ENCODE peak calls at places on chromosome 20, in nine cellular contexts. X, Z, B, I, D, L, W, M and Q are unnamed samples.

GRCh38 chr20:20407891-20408805 is 40.2 kb downstream of the INSM1 start:
- DNase-seq in B (no peak), X (no peak), M (peak; percentile 19), I (no peak), D (no peak), L (no peak), W (no peak), Z (no peak), Q (no peak)

GRCh38 chr20:49279677-49280462 is 2.0 kb upstream of the ZNFX1 start:
- DNase-seq in I (no peak), Z (no peak), L (no peak), X (no peak), B (no peak), D (no peak), M (no peak), W (no peak), Q (no peak)

GRCh38 chr20:16158090-16158975 is 414.9 kb downstream of the KIF16B start:
- DNase-seq in B (no peak), Z (no peak), W (no peak), L (no peak), X (no peak), M (no peak), D (no peak), I (no peak), Q (peak; percentile 6)

GRCh38 chr20:58973179-58973578 is 7.9 kb upstream of the NELFCD start:
- DNase-seq in X (no peak), D (no peak), L (no peak), M (no peak), I (no peak), W (no peak), Z (no peak), B (no peak), Q (no peak)

GRCh38 chr20:55160996-55161395 is 685.6 kb downstream of the DOK5 start:
- DNase-seq in M (no peak), B (no peak), I (no peak), Z (no peak), W (no peak), D (no peak), L (no peak), X (no peak), Q (no peak)

GRCh38 chr20:13302647-13303425 is 81.8 kb downstream of the ISM1 start:
- DNase-seq in Z (no peak), X (peak; percentile 61), D (no peak), W (no peak), I (peak; percentile 69), B (peak; percentile 14), L (peak; percentile 36), M (peak; percentile 55), Q (peak; percentile 44)

GRCh38 chr20:36792422-36792821 is 18.9 kb upstream of the DSN1 start:
- DNase-seq in W (peak; percentile 53), B (peak; percentile 64), M (peak; percentile 54), Z (peak; percentile 53), X (peak; percentile 68), D (peak; percentile 42), L (no peak), I (peak; percentile 26), Q (no peak)

GRCh38 chr20:37395921-37396519 is 50.1 kb downstream of the SRC start:
- DNase-seq in M (no peak), L (no peak), D (no peak), X (no peak), B (no peak), I (no peak), W (no peak), Z (no peak), Q (no peak)

GRCh38 chr20:48800227-48800626 is 27.6 kb downstream of the PREX1 start:
- DNase-seq in M (no peak), B (no peak), X (no peak), I (no peak), L (no peak), W (no peak), D (no peak), Z (no peak), Q (no peak)

GRCh38 chr20:4299773-4300172 is 284.4 kb upstream of the RNF24 start:
- DNase-seq in X (no peak), Z (no peak), M (no peak), W (no peak), I (no peak), L (no peak), D (no peak), B (peak; percentile 12), Q (no peak)

GRCh38 chr20:7196481-7196880 is 429.0 kb downstream of the BMP2 start:
- DNase-seq in I (no peak), Z (no peak), B (peak; percentile 72), W (no peak), X (no peak), L (no peak), D (no peak), M (no peak), Q (no peak)

GRCh38 chr20:4811661-4812181 is 90.0 kb downstream of the PRND start:
- DNase-seq in B (no peak), W (no peak), Z (peak; percentile 67), I (peak; percentile 74), X (no peak), D (no peak), L (peak; percentile 76), M (no peak), Q (no peak)

GRCh38 chr20:46558511-46558959 is 8.1 kb upstream of the OCSTAMP start:
- DNase-seq in X (no peak), D (peak; percentile 85), L (no peak), B (peak; percentile 84), I (peak; percentile 73), W (no peak), M (peak; percentile 59), Z (peak; percentile 62), Q (no peak)

GRCh38 chr20:47124235-47124717 is 229.6 kb downstream of the EYA2 start:
- DNase-seq in I (no peak), Z (no peak), L (no peak), X (no peak), B (no peak), W (no peak), D (no peak), M (no peak), Q (no peak)

GRCh38 chr20:12058201-12058600 is 140.5 kb downstream of the BTBD3 start:
- DNase-seq in L (no peak), M (no peak), B (no peak), I (no peak), W (no peak), D (no peak), Z (no peak), X (no peak), Q (no peak)

GRCh38 chr20:22495172-22495571 is 89.2 kb downstream of the FOXA2 start:
- DNase-seq in M (no peak), X (no peak), B (no peak), Z (no peak), W (no peak), I (no peak), D (no peak), L (no peak), Q (no peak)

GRCh38 chr20:3612795-3613560 is 50.2 kb downstream of the GFRA4 start:
- DNase-seq in W (no peak), L (no peak), X (no peak), M (no peak), I (no peak), Z (no peak), B (peak; percentile 32), D (no peak), Q (no peak)

GRCh38 chr20:33671573-33672288 is 2.5 kb downstream of the NECAB3 start:
- DNase-seq in X (no peak), I (no peak), Z (no peak), D (no peak), B (no peak), L (no peak), M (no peak), W (peak; percentile 41), Q (no peak)

GRCh38 chr20:2751868-2752630 is 48.4 kb downstream of the CPXM1 start:
- DNase-seq in D (no peak), I (peak; percentile 60), M (no peak), Z (peak; percentile 43), L (peak; percentile 46), X (peak; percentile 74), W (peak; percentile 62), B (no peak), Q (peak; percentile 70)

GRCh38 chr20:52105573-52106422 is 85.8 kb downstream of the ZFP64 start:
- DNase-seq in D (no peak), M (peak; percentile 35), Z (no peak), L (no peak), B (no peak), I (peak; percentile 60), W (no peak), X (no peak), Q (peak; percentile 39)
- TF ChIP-seq CTCF in D (peak; percentile 43), M (peak; percentile 70), Z (no peak), L (no peak), B (peak; percentile 29), I (peak; percentile 41), W (no peak), X (peak; percentile 46), Q (no peak)

GRCh38 chr20:62583424-62583920 is 58.8 kb upstream of the SLCO4A1 start:
- DNase-seq in W (no peak), M (no peak), D (no peak), Z (no peak), I (no peak), X (no peak), B (peak; percentile 7), L (no peak), Q (no peak)
- TF ChIP-seq CTCF in W (no peak), M (no peak), D (no peak), Z (no peak), I (no peak), X (no peak), B (no peak), L (no peak), Q (no peak)

GRCh38 chr20:32034581-32035397 is 17.3 kb upstream of the HCK start:
- DNase-seq in Z (no peak), L (no peak), X (no peak), D (no peak), W (no peak), I (no peak), M (no peak), B (peak; percentile 10), Q (peak; percentile 41)
- TF ChIP-seq CTCF in Z (no peak), L (no peak), X (peak; percentile 57), D (no peak), W (no peak), I (no peak), M (peak; percentile 7), B (no peak), Q (peak; percentile 64)

GRCh38 chr20:63979221-63979548 is 257 bp downstream of the SAMD10 start:
- DNase-seq in D (no peak), X (peak; percentile 52), Z (no peak), I (no peak), M (no peak), W (no peak), L (no peak), B (no peak), Q (no peak)

GRCh38 chr20:63979549-63980316 is at the start of gene SAMD10:
- DNase-seq in M (no peak), W (peak; percentile 59), D (no peak), L (peak; percentile 74), I (peak; percentile 98), X (peak; percentile 89), Z (peak; percentile 56), B (no peak), Q (peak; percentile 88)

GRCh38 chr20:63982937-63983336 is 2.0 kb downstream of the PRPF6 start:
- DNase-seq in M (no peak), W (no peak), B (no peak), L (no peak), Z (no peak), X (no peak), I (no peak), D (no peak), Q (no peak)

GRCh38 chr20:63980317-63980805 is 571 bp upstream of the PRPF6 start:
- DNase-seq in W (no peak), L (no peak), X (peak; percentile 66), M (no peak), I (peak; percentile 60), Z (no peak), B (no peak), D (no peak), Q (peak; percentile 65)

GRCh38 chr20:63980806-63981728 is at the start of gene PRPF6:
- DNase-seq in W (peak; percentile 91), M (peak; percentile 92), X (peak; percentile 99), B (peak; percentile 91), L (peak; percentile 95), I (peak; percentile 96), D (peak; percentile 80), Z (peak; percentile 96), Q (peak; percentile 98)
- TF ChIP-seq CTCF in W (peak; percentile 79), M (peak; percentile 86), X (peak; percentile 90), B (peak; percentile 87), L (peak; percentile 78), I (peak; percentile 87), D (peak; percentile 92), Z (no peak), Q (peak; percentile 91)